ENCODE peak calls at places on chromosomes 16 and 17, in five cellular contexts. V, I, K, F and J are unnamed samples.

GRCh38 chr17:47714773-47715396 is 18.2 kb upstream of the TBX21 start:
- DNase-seq in I (no peak), F (no peak), K (no peak), V (no peak), J (no peak)

GRCh38 chr17:28518132-28518531 is 12.0 kb downstream of the FOXN1 start:
- DNase-seq in K (no peak), V (no peak), F (no peak), I (no peak), J (no peak)

GRCh38 chr17:75695830-75696271 is 25.4 kb upstream of the ITGB4 start:
- DNase-seq in F (peak), I (no peak), K (no peak), V (no peak), J (no peak)

GRCh38 chr16:17318200-17318599 is 152.6 kb downstream of the XYLT1 start:
- DNase-seq in I (no peak), V (no peak), F (no peak), K (no peak), J (no peak)

GRCh38 chr17:69819316-69820087 is 255.5 kb upstream of the KCNJ16 start:
- DNase-seq in V (no peak), K (no peak), F (no peak), I (no peak), J (no peak)

GRCh38 chr17:80116276-80116922 is 15.0 kb downstream of the GAA start:
- DNase-seq in V (no peak), F (no peak), K (no peak), I (no peak), J (no peak)

GRCh38 chr17:64218066-64218465 is 45.0 kb downstream of the TEX2 start:
- DNase-seq in I (no peak), V (no peak), K (peak), F (no peak), J (no peak)

GRCh38 chr17:67549787-67550186 is 167.9 kb upstream of the NOL11 start:
- DNase-seq in K (no peak), F (no peak), V (no peak), I (no peak), J (no peak)

GRCh38 chr16:3020604-3021448 is 658 bp downstream of the TNFRSF12A start:
- DNase-seq in F (peak), V (peak), K (no peak), I (no peak), J (peak)

GRCh38 chr17:2478446-2478845 is 33.2 kb downstream of the METTL16 start:
- DNase-seq in F (no peak), K (no peak), I (no peak), V (no peak), J (no peak)

GRCh38 chr17:60604686-60605334 is 4.8 kb downstream of the PPM1D start:
- DNase-seq in V (no peak), F (peak), I (no peak), K (no peak), J (no peak)

GRCh38 chr16:86664518-86665318 is 86.4 kb downstream of the FOXL1 start:
- DNase-seq in K (peak), F (no peak), I (no peak), V (no peak), J (no peak)

GRCh38 chr16:67155305-67156145 is 4.2 kb downstream of the TRADD start:
- DNase-seq in F (peak), V (peak), I (peak), K (no peak), J (peak)